ENCODE peak calls at places on chromosomes 11 and 22, in ten cellular contexts. B, G, K, M, X, U, O, T, P and F are unnamed samples.

GRCh38 chr11:2789331-2789730 is 89.5 kb upstream of the KCNQ1OT1 start:
- DNase-seq in O (no peak), G (no peak), X (peak), P (peak), K (no peak), T (no peak), B (peak), U (no peak), M (no peak), F (no peak)

GRCh38 chr11:11587122-11587521 is 34.7 kb downstream of the GALNT18 start:
- DNase-seq in G (no peak), X (no peak), K (no peak), M (no peak), U (no peak), P (no peak), O (no peak), B (no peak), T (no peak), F (no peak)

GRCh38 chr22:45878051-45878764 is 98.8 kb downstream of the WNT7B start:
- DNase-seq in O (peak), K (no peak), X (peak), B (peak), T (no peak), M (no peak), U (no peak), P (peak), G (no peak), F (no peak)

GRCh38 chr22:29306830-29307657 is 594 bp downstream of the GAS2L1 start:
- DNase-seq in B (peak), P (peak), T (peak), U (peak), O (peak), M (no peak), X (peak), K (no peak), G (no peak), F (no peak)

GRCh38 chr11:103906291-103906850 is 130.1 kb upstream of the DDI1 start:
- DNase-seq in G (no peak), K (peak), M (no peak), P (no peak), X (no peak), U (no peak), B (no peak), O (no peak), T (no peak), F (no peak)

GRCh38 chr11:116175707-116176106 is 597.1 kb downstream of the BUD13 start:
- DNase-seq in M (no peak), P (no peak), U (no peak), K (no peak), T (no peak), O (no peak), X (no peak), G (no peak), B (no peak), F (no peak)

GRCh38 chr11:9750551-9750950 is 86.7 kb downstream of the SWAP70 start:
- DNase-seq in K (no peak), X (no peak), T (no peak), U (no peak), B (no peak), G (no peak), O (no peak), P (no peak), M (no peak), F (no peak)

GRCh38 chr11:15307600-15307999 is 192.9 kb downstream of the INSC start:
- DNase-seq in M (no peak), T (no peak), X (no peak), K (no peak), P (no peak), O (no peak), U (no peak), G (no peak), B (no peak), F (no peak)

GRCh38 chr11:123690490-123690889 is 36.1 kb upstream of the SCN3B start:
- DNase-seq in M (no peak), X (no peak), O (no peak), G (no peak), B (no peak), P (no peak), K (no peak), T (no peak), U (peak), F (no peak)

GRCh38 chr22:26887456-26887855 is 230.1 kb downstream of the MIAT start:
- DNase-seq in T (no peak), X (no peak), G (no peak), K (no peak), O (no peak), M (no peak), U (peak), B (no peak), P (no peak), F (peak)

GRCh38 chr22:30871391-30872281 is 96.9 kb downstream of the MORC2 start:
- DNase-seq in T (peak), U (no peak), P (no peak), K (no peak), G (no peak), X (peak), M (no peak), B (peak), O (peak), F (no peak)

GRCh38 chr11:64653388-64653973 is 62.5 kb downstream of the SLC22A12 start:
- DNase-seq in T (no peak), B (no peak), U (no peak), M (no peak), G (no peak), P (no peak), X (no peak), K (no peak), O (peak), F (no peak)
- TF ChIP-seq CTCF in T (no peak), B (no peak), U (peak), M (no peak), G (no peak), P (no peak), X (no peak), K (peak), O (no peak), F (no peak)

GRCh38 chr11:77101043-77101537 is 1.6 kb upstream of the OMP start:
- DNase-seq in X (no peak), G (no peak), U (peak), T (peak), O (no peak), P (no peak), M (peak), K (peak), B (no peak), F (no peak)
- TF ChIP-seq CTCF in X (no peak), G (no peak), U (peak), T (peak), O (no peak), P (peak), M (peak), K (peak), B (peak), F (peak)

GRCh38 chr11:67644042-67644441 is 4.5 kb upstream of the TBX10 start:
- DNase-seq in U (no peak), T (no peak), P (no peak), X (no peak), O (no peak), K (peak), B (no peak), G (peak), M (no peak), F (no peak)
- TF ChIP-seq CTCF in U (peak), T (peak), P (peak), X (no peak), O (peak), K (peak), B (peak), G (peak), M (peak), F (no peak)

GRCh38 chr11:45102361-45102809 is 44.1 kb upstream of the PRDM11 start:
- DNase-seq in X (no peak), G (no peak), O (peak), M (no peak), T (no peak), P (no peak), B (no peak), U (no peak), K (no peak), F (no peak)

GRCh38 chr11:45098929-45099328 is 47.5 kb upstream of the PRDM11 start:
- DNase-seq in G (no peak), P (no peak), U (no peak), K (no peak), B (no peak), X (no peak), M (no peak), T (peak), O (peak), F (no peak)

GRCh38 chr11:45102810-45103621 is 43.4 kb upstream of the PRDM11 start:
- DNase-seq in U (peak), B (peak), K (peak), T (peak), M (peak), G (peak), O (peak), X (no peak), P (peak), F (peak)

GRCh38 chr11:45097721-45098493 is 48.5 kb upstream of the PRDM11 start:
- DNase-seq in X (peak), K (peak), T (peak), O (peak), M (peak), P (no peak), G (no peak), B (peak), U (peak), F (no peak)

GRCh38 chr11:45100338-45100737 is 46.1 kb upstream of the PRDM11 start:
- DNase-seq in X (no peak), P (no peak), B (no peak), T (peak), U (peak), K (no peak), O (peak), G (no peak), M (peak), F (no peak)
- TF ChIP-seq CTCF in X (no peak), P (no peak), B (no peak), T (no peak), U (no peak), K (no peak), O (no peak), G (no peak), M (no peak), F (no peak)

DNA sequence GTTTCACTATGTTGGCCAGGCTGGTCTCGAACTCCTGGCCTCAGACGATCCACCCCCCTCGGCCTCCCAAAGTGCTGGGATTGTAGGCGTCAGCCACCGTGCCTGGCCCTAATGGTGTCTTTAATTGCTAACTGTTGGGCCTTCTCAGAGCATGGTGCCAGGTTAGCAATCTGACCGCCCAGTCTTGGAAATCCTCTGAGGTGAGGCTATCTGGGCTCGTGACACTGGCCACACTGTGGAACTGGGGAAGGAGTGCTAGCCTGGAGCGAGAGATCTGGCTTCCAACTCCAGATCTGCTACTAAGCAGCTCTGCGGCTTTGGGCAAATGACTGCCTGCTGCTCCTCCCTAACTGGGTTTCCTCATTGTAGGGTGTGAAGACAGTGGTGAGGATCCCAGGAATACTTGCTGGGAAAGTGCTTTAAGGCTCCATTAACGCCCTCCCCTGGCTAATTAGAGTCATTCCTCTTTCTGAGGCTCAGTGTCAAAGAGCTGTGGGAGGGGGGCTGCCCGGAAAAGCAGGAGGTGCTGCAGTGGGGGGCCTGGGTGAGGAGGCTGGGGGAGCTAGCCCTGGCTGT is 35.4 kb downstream of the CHRDL2 start:
- DNase-seq in K (no peak), G (no peak), M (no peak), T (no peak), B (no peak), X (no peak), O (no peak), P (no peak), U (no peak), F (no peak)
- TF ChIP-seq CTCF in K (no peak), G (no peak), M (no peak), T (no peak), B (no peak), X (no peak), O (no peak), P (no peak), U (no peak), F (no peak)

DNA sequence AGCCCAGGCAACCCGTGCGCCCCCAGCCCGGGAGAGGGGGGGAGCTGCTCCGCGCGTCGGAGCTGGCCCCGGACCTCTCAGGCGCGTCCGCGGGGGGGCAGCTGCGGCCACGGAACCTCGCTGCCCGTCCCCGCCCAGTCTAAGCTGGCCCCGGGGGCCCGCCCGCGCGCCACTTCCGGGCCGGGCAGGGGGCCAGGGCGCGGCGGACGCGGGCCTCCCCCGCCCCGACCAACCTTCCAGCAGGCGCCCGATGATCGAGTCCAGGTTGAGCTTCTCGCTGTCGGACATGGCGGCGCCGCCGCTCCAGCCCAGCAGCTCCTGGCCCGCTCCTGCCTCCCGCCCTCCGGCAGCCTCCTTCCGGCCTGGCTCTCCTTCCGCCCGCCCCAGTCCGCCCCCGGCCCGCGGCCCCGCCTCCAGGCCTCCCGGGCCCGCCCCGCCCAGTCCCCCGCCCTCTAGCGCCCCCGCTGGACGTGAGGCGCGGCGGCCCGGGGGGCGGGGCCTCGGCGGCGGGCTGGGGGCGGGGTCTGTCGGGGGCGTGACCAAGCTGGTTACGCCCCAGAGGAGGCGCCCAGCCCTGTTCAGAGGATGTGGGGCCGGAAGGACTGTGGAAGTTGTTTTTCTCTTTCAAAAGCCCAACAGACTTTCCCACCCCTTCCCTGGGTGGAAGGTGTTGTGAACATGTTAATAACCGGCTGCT is at the start of gene PPP1CA:
- DNase-seq in O (peak), G (peak), K (peak), M (peak), B (peak), P (peak), X (peak), T (peak), U (peak), F (peak)
- TF ChIP-seq CTCF in O (peak), G (no peak), K (no peak), M (peak), B (peak), P (peak), X (no peak), T (peak), U (peak), F (no peak)

GRCh38 chr11:119720311-119720710 is 8.7 kb downstream of the NECTIN1 start:
- DNase-seq in G (no peak), X (no peak), K (no peak), M (no peak), P (no peak), O (no peak), B (no peak), U (no peak), T (no peak), F (no peak)

GRCh38 chr11:119722281-119722794 is 6.7 kb downstream of the NECTIN1 start:
- DNase-seq in B (no peak), G (no peak), U (no peak), M (peak), O (no peak), K (no peak), X (no peak), T (no peak), P (no peak), F (no peak)

GRCh38 chr11:119723243-119723951 is 5.6 kb downstream of the NECTIN1 start:
- DNase-seq in O (no peak), X (no peak), B (no peak), K (no peak), U (no peak), T (no peak), P (no peak), G (no peak), M (no peak), F (no peak)

GRCh38 chr11:119723952-119724325 is 5.1 kb downstream of the NECTIN1 start:
- DNase-seq in K (no peak), T (no peak), B (no peak), P (no peak), U (no peak), G (no peak), M (no peak), O (no peak), X (no peak), F (no peak)

DNA sequence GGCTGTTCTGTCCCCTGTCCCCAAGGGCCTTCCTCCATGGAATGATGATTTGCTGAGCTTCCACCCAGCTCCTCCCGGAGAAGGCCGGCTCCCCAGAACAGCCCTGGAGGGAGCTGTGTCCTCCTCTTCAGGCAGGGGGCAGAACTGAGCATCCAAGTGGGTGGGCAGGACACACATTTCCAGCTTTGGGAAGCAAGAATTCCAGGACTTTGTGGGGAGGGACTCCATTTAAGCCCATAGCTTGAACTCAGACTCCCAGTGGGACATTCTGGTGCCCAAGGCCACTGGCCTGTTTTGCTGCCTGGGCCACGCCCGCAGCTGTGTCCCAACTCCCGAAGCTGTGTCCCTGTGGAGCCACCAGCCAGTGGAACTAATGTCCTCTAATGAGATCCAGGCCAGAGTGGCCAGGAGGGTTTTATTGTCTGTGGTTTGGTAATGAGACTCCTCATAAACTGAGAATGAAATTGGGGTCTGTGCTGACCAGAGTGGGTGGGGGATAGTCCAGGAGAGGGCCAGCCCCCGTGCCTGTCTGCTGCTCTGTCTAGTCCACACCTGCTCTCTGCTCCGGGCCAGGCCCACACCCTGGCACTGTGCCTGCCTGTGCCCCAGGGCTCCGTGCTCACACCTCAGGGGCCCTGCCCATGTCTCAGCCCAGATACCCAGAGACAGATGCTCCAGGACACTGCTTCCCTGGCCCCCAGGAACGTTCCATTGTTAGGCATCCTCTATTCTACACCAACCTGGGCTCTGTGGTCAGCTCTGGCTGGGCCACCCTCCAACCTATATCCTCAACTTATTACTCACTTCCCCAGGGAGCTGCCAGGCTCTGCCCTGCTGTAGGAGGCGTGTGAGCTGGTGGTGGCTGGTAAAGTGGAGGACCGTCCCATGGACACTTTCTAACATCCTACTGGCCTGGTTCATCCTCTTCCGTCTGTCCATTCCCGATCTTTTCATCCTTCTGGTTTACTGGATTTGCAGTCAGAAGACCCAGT is 7.6 kb downstream of the NECTIN1 start:
- DNase-seq in X (no peak), G (no peak), M (no peak), U (peak), P (no peak), K (no peak), B (no peak), T (peak), O (no peak), F (no peak)
- TF ChIP-seq CTCF in X (peak), G (peak), M (peak), U (peak), P (peak), K (peak), B (peak), T (peak), O (peak), F (peak)

GRCh38 chr11:48207881-48208280 is 8.7 kb upstream of the OR4B1 start:
- DNase-seq in K (no peak), O (no peak), G (no peak), X (no peak), T (no peak), P (no peak), M (no peak), U (no peak), B (no peak), F (no peak)

DNA sequence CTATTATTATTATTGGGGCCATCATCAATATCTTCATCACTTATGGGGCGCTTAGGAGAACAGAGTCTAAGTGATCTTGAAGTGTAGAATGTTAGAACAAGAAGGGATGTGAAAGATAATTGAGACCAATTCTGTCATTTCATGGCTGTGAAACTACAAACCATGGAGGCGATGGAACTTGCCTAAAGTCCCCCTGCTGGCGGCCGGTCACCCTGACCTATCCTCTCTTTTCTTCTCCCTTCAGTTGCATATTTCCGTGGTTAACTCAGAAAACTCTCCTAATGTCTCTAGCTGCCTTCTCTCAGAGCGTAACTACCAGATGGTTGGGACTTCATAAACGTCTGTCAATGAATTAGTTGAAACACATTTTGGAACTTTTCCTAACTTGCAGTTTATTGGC is 6.6 kb upstream of the OR4B1 start:
- DNase-seq in T (no peak), U (peak), K (no peak), O (no peak), X (no peak), B (no peak), M (peak), P (peak), G (no peak), F (no peak)
- TF ChIP-seq CTCF in T (peak), U (peak), K (peak), O (no peak), X (no peak), B (no peak), M (no peak), P (peak), G (no peak), F (peak)